ENCODE peak calls at places on chromosomes 13 and 19, in four cellular contexts. I is RWPE2; O is CD8-positive, alpha-beta T cell; G is endodermal cell. P is an unnamed sample.

GRCh38 chr13:64272681-64273080 is 2857.0 kb upstream of the PCDH20 start:
- DNase-seq in I (no peak), O (no peak), G (no peak), P (peak; percentile 68)

GRCh38 chr19:16442386-16443276 is 29.1 kb downstream of the EPS15L1 start:
- DNase-seq in I (no peak), O (no peak), G (no peak), P (no peak)

GRCh38 chr13:23020246-23020843 is 160.4 kb upstream of the SGCG start:
- DNase-seq in I (no peak), O (no peak), G (peak; percentile 69), P (peak; percentile 59)

GRCh38 chr13:32846020-32846451 is 170.2 kb upstream of the KL start:
- DNase-seq in I (no peak), O (no peak), G (peak; percentile 34), P (no peak)

GRCh38 chr19:4832776-4833175 is 1.3 kb upstream of the TICAM1 start:
- DNase-seq in I (no peak), O (no peak), G (no peak), P (no peak)

GRCh38 chr13:112144616-112145220 is 77.8 kb downstream of the SOX1 start:
- DNase-seq in I (no peak), O (no peak), G (peak; percentile 30), P (no peak)

GRCh38 chr13:111217661-111218060 is 102.6 kb downstream of the ARHGEF7 start:
- DNase-seq in I (no peak), O (no peak), G (peak; percentile 30), P (no peak)

GRCh38 chr19:15508035-15508710 is at the start of gene CYP4F22:
- DNase-seq in I (no peak), O (no peak), G (peak; percentile 68), P (no peak)

GRCh38 chr19:3055741-3056453 is 6.4 kb downstream of the TLE5 start:
- DNase-seq in I (peak; percentile 91), O (no peak), G (peak; percentile 80), P (no peak)

GRCh38 chr19:31821346-31821745 is 472.1 kb upstream of the TSHZ3 start:
- DNase-seq in I (no peak), O (no peak), G (no peak), P (no peak)

GRCh38 chr19:7524992-7525739 is 2.7 kb downstream of the MCOLN1 start:
- DNase-seq in I (no peak), O (no peak), G (no peak), P (no peak)

GRCh38 chr19:3272532-3272931 is 48.1 kb downstream of the CELF5 start:
- DNase-seq in I (no peak), O (no peak), G (no peak), P (no peak)

GRCh38 chr19:51572415-51572814 is 1.3 kb downstream of the ZNF175 start:
- DNase-seq in I (no peak), O (no peak), G (no peak), P (peak; percentile 16)

GRCh38 chr19:8302357-8302691 is 5.8 kb downstream of the CD320 start:
- DNase-seq in I (no peak), O (no peak), G (no peak), P (no peak)

GRCh38 chr19:5407356-5407755 is 47.9 kb upstream of the ZNRF4 start:
- DNase-seq in I (no peak), O (no peak), G (no peak), P (peak; percentile 20)

GRCh38 chr13:36193151-36193855 is 21.1 kb downstream of the SOHLH2 start:
- DNase-seq in I (no peak), O (no peak), G (no peak), P (peak; percentile 40)

GRCh38 chr13:69319659-69320058 is 788.0 kb upstream of the ATXN8OS start:
- DNase-seq in I (no peak), O (no peak), G (no peak), P (no peak)

GRCh38 chr13:64675256-64675892 is 2554.8 kb downstream of the PCDH9 start:
- DNase-seq in I (no peak), O (no peak), G (no peak), P (peak; percentile 57)

GRCh38 chr13:66780814-66781213 is 449.3 kb downstream of the PCDH9 start:
- DNase-seq in I (no peak), O (no peak), G (no peak), P (peak; percentile 61)

GRCh38 chr13:51396352-51396751 is 56.5 kb downstream of the INTS6 start:
- DNase-seq in I (no peak), O (no peak), G (no peak), P (peak; percentile 29)

GRCh38 chr13:81686877-81687276 is 1346.0 kb upstream of the SPRY2 start:
- DNase-seq in I (no peak), O (no peak), G (no peak), P (no peak)

GRCh38 chr19:18461471-18461870 is 23.5 kb upstream of the ISYNA1 start:
- DNase-seq in I (no peak), O (no peak), G (no peak), P (no peak)

GRCh38 chr13:101747039-101747438 is 294.6 kb downstream of the ITGBL1 start:
- DNase-seq in I (no peak), O (no peak), G (no peak), P (no peak)

GRCh38 chr19:17402982-17403855 is 2.2 kb downstream of the BST2 start:
- DNase-seq in I (no peak), O (no peak), G (peak; percentile 96), P (no peak)

GRCh38 chr19:4064551-4065260 is 2.0 kb downstream of the ZBTB7A start:
- DNase-seq in I (peak; percentile 52), O (no peak), G (peak; percentile 73), P (no peak)

GRCh38 chr13:98800078-98800477 is 47.6 kb upstream of the SLC15A1 start:
- DNase-seq in I (no peak), O (no peak), G (no peak), P (no peak)

GRCh38 chr13:59823495-59823894 is 340.2 kb downstream of the DIAPH3 start:
- DNase-seq in I (no peak), O (no peak), G (no peak), P (peak; percentile 48)

DNA sequence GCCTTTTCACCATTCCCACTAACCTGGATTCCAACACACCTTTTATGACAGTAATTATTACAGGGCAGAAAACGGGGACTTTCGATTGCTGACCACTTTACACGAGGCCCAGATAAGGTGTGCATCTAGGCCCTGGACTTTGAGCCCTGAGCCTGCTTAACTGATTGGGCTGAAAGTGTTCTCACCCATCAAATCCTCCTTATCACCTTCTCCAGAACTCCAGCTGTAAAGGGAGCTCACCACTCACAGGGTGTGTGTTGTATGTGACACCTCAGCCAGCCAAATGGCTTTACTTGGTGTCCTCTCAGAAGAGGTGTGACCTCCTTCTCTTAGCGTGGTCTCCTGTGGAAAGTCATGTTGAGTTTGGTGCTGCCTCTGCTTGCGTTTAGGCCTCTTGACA is 36.5 kb downstream of the SIPA1L3 start:
- DNase-seq in I (no peak), O (no peak), G (no peak), P (no peak)
- TF ChIP-seq CTCF in I (no peak), O (no peak), G (no peak), P (no peak)

GRCh38 chr19:56838680-56838929 is 1.9 kb downstream of the PEG3 start:
- DNase-seq in I (no peak), O (no peak), G (no peak), P (no peak)

GRCh38 chr19:56839665-56840451 is 668 bp downstream of the PEG3 start:
- DNase-seq in I (peak; percentile 75), O (no peak), G (no peak), P (no peak)

GRCh38 chr19:56837892-56838679 is 2.4 kb downstream of the PEG3 start:
- DNase-seq in I (no peak), O (no peak), G (no peak), P (no peak)

GRCh38 chr19:56840452-56841193 is at the start of the genes PEG3 and ZIM2:
- DNase-seq in I (no peak), O (no peak), G (no peak), P (no peak)

DNA sequence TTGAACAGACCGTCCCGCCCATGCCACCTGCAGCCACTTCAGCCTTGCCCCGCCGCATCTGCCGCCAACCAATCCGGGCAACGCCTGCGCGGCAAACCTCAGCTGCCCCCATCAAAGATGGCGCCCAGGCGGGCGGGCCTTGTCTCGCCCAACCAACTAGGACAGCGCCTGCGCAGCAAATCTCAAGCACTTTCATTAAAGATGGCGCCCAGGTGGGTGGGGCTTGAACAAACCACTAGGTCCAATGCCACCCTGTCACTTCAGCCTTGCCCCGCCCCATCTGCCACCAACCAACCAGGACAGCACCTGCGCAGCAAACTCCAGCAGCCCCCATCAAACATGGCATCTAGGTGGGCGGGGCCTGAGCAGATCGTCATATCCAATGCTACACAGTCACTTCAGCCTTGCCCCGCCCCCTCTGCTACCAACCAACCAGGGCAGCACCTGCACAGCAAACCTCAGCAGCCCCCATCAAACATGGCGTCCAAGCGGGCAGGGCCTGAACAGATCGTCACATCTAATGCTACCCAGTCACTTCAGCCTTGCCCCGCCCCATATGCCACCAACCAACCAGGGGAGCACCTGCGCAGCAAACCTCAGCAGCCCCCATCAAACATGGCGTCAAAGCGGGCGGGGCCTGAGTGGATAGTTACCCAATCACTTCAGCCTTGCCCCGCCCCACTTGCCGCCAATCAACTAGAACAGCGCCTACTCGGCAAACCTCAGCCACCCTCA is 1.4 kb downstream of the PEG3 start:
- DNase-seq in I (peak; percentile 84), O (no peak), G (no peak), P (no peak)
- H3K4me3 ChIP-seq in I (no peak overlapping the region), O (no peak overlapping the region), G (no peak overlapping the region), P (no peak overlapping the region)

DNA sequence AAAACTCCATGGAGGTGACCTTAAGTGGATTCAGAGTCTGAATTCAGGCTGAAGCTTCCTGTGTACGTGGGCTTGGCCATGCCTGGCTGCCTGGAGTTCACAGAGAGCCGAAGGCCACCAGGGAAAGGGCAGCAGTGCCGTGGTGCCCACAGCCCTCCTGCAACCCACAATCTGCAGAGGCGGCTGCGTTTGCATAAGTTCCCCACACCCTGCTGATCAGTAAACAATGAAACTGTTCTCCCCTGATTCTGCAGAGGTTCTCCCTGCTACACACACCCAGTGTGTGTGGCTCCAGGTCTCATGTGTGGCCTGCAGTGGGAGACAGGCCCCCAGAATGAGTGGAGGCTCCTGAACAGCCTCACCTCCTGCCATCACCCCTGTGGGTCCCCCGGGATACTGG is 126.9 kb upstream of the SLC7A1 start:
- DNase-seq in I (no peak), O (no peak), G (peak; percentile 48), P (no peak)
- TF ChIP-seq CTCF in I (no peak), O (no peak), G (no peak), P (no peak)

DNA sequence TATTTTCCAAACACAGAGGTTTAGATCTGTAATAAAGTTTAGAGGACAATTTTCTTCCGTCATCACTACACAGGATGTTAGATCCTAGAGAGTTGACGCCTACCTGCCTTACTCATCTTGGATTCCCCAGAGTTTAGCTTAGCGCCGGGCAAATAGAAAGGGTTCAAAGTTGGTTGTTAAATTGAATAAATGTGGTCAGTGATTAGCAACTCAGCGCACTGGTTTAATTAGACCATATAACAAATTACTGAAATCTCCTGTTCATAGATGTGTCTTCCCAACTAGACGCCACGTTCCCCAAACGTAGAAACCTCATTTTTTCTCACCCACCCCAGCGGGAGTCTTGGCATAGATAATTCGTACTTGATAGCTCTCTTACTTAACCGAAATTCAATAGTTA is 761 bp upstream of the UFM1 start:
- DNase-seq in I (no peak), O (no peak), G (no peak), P (peak; percentile 33)
- H3K4me3 ChIP-seq in I (peak overlapping the region; percentile 82), O (peak overlapping the region; percentile 82), G (peak overlapping the region; percentile 96), P (peak overlapping the region; percentile 88)

P was measured in fibroblast of the aortic adventitia.